ENCODE peak calls at places on chromosomes 6 and 20, in ten cellular contexts. One of them, this sample, is unnamed.

GRCh38 chr6:5584072-5584471 is 322.8 kb downstream of the FARS2 start:
- DNase-seq in AG04449: peak; percentile 70
- DNase-seq in GM12865: no peak
- DNase-seq in WERI-Rb-1: no peak
- DNase-seq in GM03348: peak; percentile 60
- DNase-seq in activated naive CD8-positive, alpha-beta T cell treated with anti-CD3 and anti-CD28 coated beads for 36 hours: no peak
- DNase-seq in NCI-H774: no peak
- DNase-seq in astrocyte of the spinal cord: peak; percentile 63
- DNase-seq in iPS DF 6.9: no peak
- DNase-seq in mesothelial cell of epicardium: no peak
- DNase-seq in this sample: no peak

GRCh38 chr6:158409451-158409850 is 97.2 kb downstream of the TULP4 start:
- DNase-seq in AG04449: no peak
- DNase-seq in GM12865: no peak
- DNase-seq in WERI-Rb-1: no peak
- DNase-seq in GM03348: peak; percentile 69
- DNase-seq in activated naive CD8-positive, alpha-beta T cell treated with anti-CD3 and anti-CD28 coated beads for 36 hours: no peak
- DNase-seq in NCI-H774: no peak
- DNase-seq in astrocyte of the spinal cord: peak; percentile 61
- DNase-seq in iPS DF 6.9: no peak
- DNase-seq in mesothelial cell of epicardium: no peak
- DNase-seq in this sample: peak; percentile 21

GRCh38 chr6:52201493-52201892 is 15.3 kb downstream of the IL17A start:
- DNase-seq in AG04449: no peak
- DNase-seq in GM12865: no peak
- DNase-seq in WERI-Rb-1: no peak
- DNase-seq in GM03348: no peak
- DNase-seq in activated naive CD8-positive, alpha-beta T cell treated with anti-CD3 and anti-CD28 coated beads for 36 hours: no peak
- DNase-seq in NCI-H774: no peak
- DNase-seq in astrocyte of the spinal cord: no peak
- DNase-seq in iPS DF 6.9: no peak
- DNase-seq in mesothelial cell of epicardium: no peak
- DNase-seq in this sample: no peak

GRCh38 chr6:14038636-14039035 is 78.9 kb upstream of the CD83 start:
- DNase-seq in AG04449: no peak
- DNase-seq in GM12865: no peak
- DNase-seq in WERI-Rb-1: no peak
- DNase-seq in GM03348: no peak
- DNase-seq in activated naive CD8-positive, alpha-beta T cell treated with anti-CD3 and anti-CD28 coated beads for 36 hours: no peak
- DNase-seq in NCI-H774: peak; percentile 54
- DNase-seq in astrocyte of the spinal cord: peak; percentile 47
- DNase-seq in iPS DF 6.9: no peak
- DNase-seq in mesothelial cell of epicardium: no peak
- DNase-seq in this sample: no peak

GRCh38 chr6:148146717-148147116 is 195.9 kb upstream of the SASH1 start:
- DNase-seq in AG04449: no peak
- DNase-seq in GM12865: peak; percentile 19
- DNase-seq in WERI-Rb-1: no peak
- DNase-seq in GM03348: no peak
- DNase-seq in activated naive CD8-positive, alpha-beta T cell treated with anti-CD3 and anti-CD28 coated beads for 36 hours: peak; percentile 64
- DNase-seq in NCI-H774: no peak
- DNase-seq in astrocyte of the spinal cord: peak; percentile 18
- DNase-seq in iPS DF 6.9: no peak
- DNase-seq in mesothelial cell of epicardium: no peak
- DNase-seq in this sample: no peak

GRCh38 chr6:43639984-43640800 is 4.6 kb downstream of the MAD2L1BP start:
- DNase-seq in AG04449: no peak
- DNase-seq in GM12865: no peak
- DNase-seq in WERI-Rb-1: no peak
- DNase-seq in GM03348: no peak
- DNase-seq in activated naive CD8-positive, alpha-beta T cell treated with anti-CD3 and anti-CD28 coated beads for 36 hours: no peak
- DNase-seq in NCI-H774: no peak
- DNase-seq in astrocyte of the spinal cord: no peak
- DNase-seq in iPS DF 6.9: no peak
- DNase-seq in mesothelial cell of epicardium: no peak
- DNase-seq in this sample: no peak

GRCh38 chr6:108242721-108243120 is 18.1 kb downstream of the SNX3 start:
- DNase-seq in AG04449: no peak
- DNase-seq in GM12865: no peak
- DNase-seq in WERI-Rb-1: no peak
- DNase-seq in GM03348: no peak
- DNase-seq in activated naive CD8-positive, alpha-beta T cell treated with anti-CD3 and anti-CD28 coated beads for 36 hours: no peak
- DNase-seq in NCI-H774: no peak
- DNase-seq in astrocyte of the spinal cord: peak; percentile 46
- DNase-seq in iPS DF 6.9: no peak
- DNase-seq in mesothelial cell of epicardium: no peak
- DNase-seq in this sample: no peak

GRCh38 chr20:64049060-64049886 is at the start of gene SOX18:
- DNase-seq in AG04449: no peak
- DNase-seq in GM12865: peak; percentile 59
- DNase-seq in WERI-Rb-1: no peak
- DNase-seq in GM03348: peak; percentile 54
- DNase-seq in activated naive CD8-positive, alpha-beta T cell treated with anti-CD3 and anti-CD28 coated beads for 36 hours: peak; percentile 51
- DNase-seq in NCI-H774: no peak
- DNase-seq in astrocyte of the spinal cord: no peak
- DNase-seq in iPS DF 6.9: no peak
- DNase-seq in mesothelial cell of epicardium: no peak
- DNase-seq in this sample: peak; percentile 50

GRCh38 chr6:148329568-148330299 is 12.9 kb upstream of the SASH1 start:
- DNase-seq in AG04449: peak; percentile 83
- DNase-seq in GM12865: no peak
- DNase-seq in WERI-Rb-1: no peak
- DNase-seq in GM03348: peak; percentile 75
- DNase-seq in activated naive CD8-positive, alpha-beta T cell treated with anti-CD3 and anti-CD28 coated beads for 36 hours: no peak
- DNase-seq in NCI-H774: no peak
- DNase-seq in astrocyte of the spinal cord: peak; percentile 49
- DNase-seq in iPS DF 6.9: no peak
- DNase-seq in mesothelial cell of epicardium: no peak
- DNase-seq in this sample: no peak

GRCh38 chr20:37266940-37267683 is 5.5 kb upstream of the GHRH start:
- DNase-seq in AG04449: no peak
- DNase-seq in GM12865: no peak
- DNase-seq in WERI-Rb-1: no peak
- DNase-seq in GM03348: no peak
- DNase-seq in activated naive CD8-positive, alpha-beta T cell treated with anti-CD3 and anti-CD28 coated beads for 36 hours: no peak
- DNase-seq in NCI-H774: no peak
- DNase-seq in astrocyte of the spinal cord: no peak
- DNase-seq in iPS DF 6.9: no peak
- DNase-seq in mesothelial cell of epicardium: no peak
- DNase-seq in this sample: no peak

GRCh38 chr6:151005126-151005525 is 139.6 kb downstream of the MTHFD1L start:
- DNase-seq in AG04449: no peak
- DNase-seq in GM12865: no peak
- DNase-seq in WERI-Rb-1: no peak
- DNase-seq in GM03348: no peak
- DNase-seq in activated naive CD8-positive, alpha-beta T cell treated with anti-CD3 and anti-CD28 coated beads for 36 hours: no peak
- DNase-seq in NCI-H774: no peak
- DNase-seq in astrocyte of the spinal cord: no peak
- DNase-seq in iPS DF 6.9: no peak
- DNase-seq in mesothelial cell of epicardium: no peak
- DNase-seq in this sample: no peak

GRCh38 chr20:38874460-38875169 is 51.6 kb upstream of the FAM83D start:
- DNase-seq in AG04449: no peak
- DNase-seq in GM12865: peak; percentile 72
- DNase-seq in WERI-Rb-1: no peak
- DNase-seq in GM03348: no peak
- DNase-seq in activated naive CD8-positive, alpha-beta T cell treated with anti-CD3 and anti-CD28 coated beads for 36 hours: no peak
- DNase-seq in NCI-H774: no peak
- DNase-seq in astrocyte of the spinal cord: no peak
- DNase-seq in iPS DF 6.9: no peak
- DNase-seq in mesothelial cell of epicardium: no peak
- DNase-seq in this sample: no peak

GRCh38 chr20:44700306-44700705 is 14.9 kb upstream of the CCN5 start:
- DNase-seq in AG04449: no peak
- DNase-seq in GM12865: no peak
- DNase-seq in WERI-Rb-1: peak; percentile 92
- DNase-seq in GM03348: no peak
- DNase-seq in activated naive CD8-positive, alpha-beta T cell treated with anti-CD3 and anti-CD28 coated beads for 36 hours: no peak
- DNase-seq in NCI-H774: no peak
- DNase-seq in astrocyte of the spinal cord: no peak
- DNase-seq in iPS DF 6.9: no peak
- DNase-seq in mesothelial cell of epicardium: no peak
- DNase-seq in this sample: no peak

GRCh38 chr6:2693191-2693590 is 57.5 kb downstream of the MYLK4 start:
- DNase-seq in AG04449: no peak
- DNase-seq in GM12865: no peak
- DNase-seq in WERI-Rb-1: no peak
- DNase-seq in GM03348: no peak
- DNase-seq in activated naive CD8-positive, alpha-beta T cell treated with anti-CD3 and anti-CD28 coated beads for 36 hours: no peak
- DNase-seq in NCI-H774: no peak
- DNase-seq in astrocyte of the spinal cord: no peak
- DNase-seq in iPS DF 6.9: no peak
- DNase-seq in mesothelial cell of epicardium: no peak
- DNase-seq in this sample: no peak

GRCh38 chr6:129102741-129103140 is 219.8 kb downstream of the LAMA2 start:
- DNase-seq in AG04449: no peak
- DNase-seq in GM12865: no peak
- DNase-seq in WERI-Rb-1: no peak
- DNase-seq in GM03348: no peak
- DNase-seq in activated naive CD8-positive, alpha-beta T cell treated with anti-CD3 and anti-CD28 coated beads for 36 hours: no peak
- DNase-seq in NCI-H774: no peak
- DNase-seq in astrocyte of the spinal cord: no peak
- DNase-seq in iPS DF 6.9: no peak
- DNase-seq in mesothelial cell of epicardium: no peak
- DNase-seq in this sample: no peak

GRCh38 chr20:16472045-16472872 is 101.0 kb downstream of the KIF16B start:
- DNase-seq in AG04449: no peak
- DNase-seq in GM12865: no peak
- DNase-seq in WERI-Rb-1: no peak
- DNase-seq in GM03348: no peak
- DNase-seq in activated naive CD8-positive, alpha-beta T cell treated with anti-CD3 and anti-CD28 coated beads for 36 hours: no peak
- DNase-seq in NCI-H774: no peak
- DNase-seq in astrocyte of the spinal cord: peak; percentile 32
- DNase-seq in iPS DF 6.9: no peak
- DNase-seq in mesothelial cell of epicardium: no peak
- DNase-seq in this sample: no peak

GRCh38 chr6:7589221-7589620 is 777 bp upstream of the SNRNP48 start:
- DNase-seq in AG04449: no peak
- DNase-seq in GM12865: no peak
- DNase-seq in WERI-Rb-1: no peak
- DNase-seq in GM03348: no peak
- DNase-seq in activated naive CD8-positive, alpha-beta T cell treated with anti-CD3 and anti-CD28 coated beads for 36 hours: no peak
- DNase-seq in NCI-H774: no peak
- DNase-seq in astrocyte of the spinal cord: no peak
- DNase-seq in iPS DF 6.9: no peak
- DNase-seq in mesothelial cell of epicardium: no peak
- DNase-seq in this sample: no peak

GRCh38 chr20:59866338-59866737 is 67.1 kb downstream of the SYCP2 start:
- DNase-seq in AG04449: no peak
- DNase-seq in GM12865: no peak
- DNase-seq in WERI-Rb-1: no peak
- DNase-seq in GM03348: peak; percentile 11
- DNase-seq in activated naive CD8-positive, alpha-beta T cell treated with anti-CD3 and anti-CD28 coated beads for 36 hours: no peak
- DNase-seq in NCI-H774: no peak
- DNase-seq in astrocyte of the spinal cord: no peak
- DNase-seq in iPS DF 6.9: no peak
- DNase-seq in mesothelial cell of epicardium: no peak
- DNase-seq in this sample: no peak

GRCh38 chr6:37033255-37033654 is 27.8 kb downstream of the FGD2 start:
- DNase-seq in AG04449: no peak
- DNase-seq in GM12865: no peak
- DNase-seq in WERI-Rb-1: no peak
- DNase-seq in GM03348: no peak
- DNase-seq in activated naive CD8-positive, alpha-beta T cell treated with anti-CD3 and anti-CD28 coated beads for 36 hours: peak; percentile 73
- DNase-seq in NCI-H774: no peak
- DNase-seq in astrocyte of the spinal cord: no peak
- DNase-seq in iPS DF 6.9: no peak
- DNase-seq in mesothelial cell of epicardium: no peak
- DNase-seq in this sample: no peak

GRCh38 chr20:58154106-58154505 is 74.3 kb downstream of the ANKRD60 start:
- DNase-seq in AG04449: no peak
- DNase-seq in GM12865: no peak
- DNase-seq in WERI-Rb-1: no peak
- DNase-seq in GM03348: no peak
- DNase-seq in activated naive CD8-positive, alpha-beta T cell treated with anti-CD3 and anti-CD28 coated beads for 36 hours: no peak
- DNase-seq in NCI-H774: no peak
- DNase-seq in astrocyte of the spinal cord: no peak
- DNase-seq in iPS DF 6.9: no peak
- DNase-seq in mesothelial cell of epicardium: no peak
- DNase-seq in this sample: no peak